ENCODE peak calls at places on chromosomes 5 and 9, in ten cellular contexts. F is A549, N is transverse colon, X is ovary, A is suprapubic skin, R is sigmoid colon, H is SK-N-SH, J is stomach, U is tibial nerve, I is upper lobe of left lung. W is an unnamed sample.

GRCh38 chr5:155872801-155873200 is 454.2 kb upstream of the SGCD start:
- DNase-seq in R (no peak), F (no peak), U (no peak), J (no peak), X (no peak), I (no peak), N (no peak), A (no peak), H (no peak), W (no peak)

GRCh38 chr9:119375892-119376291 is 6.7 kb upstream of the BRINP1 start:
- DNase-seq in X (no peak), J (no peak), N (peak; percentile 9), U (no peak), F (peak; percentile 10), R (no peak), A (no peak), I (no peak), H (peak; percentile 32), W (peak; percentile 78)

GRCh38 chr5:123000731-123001130 is 35.8 kb downstream of the PPIC start:
- DNase-seq in J (no peak), A (no peak), H (no peak), I (no peak), N (no peak), R (no peak), X (no peak), F (no peak), U (no peak), W (no peak)

GRCh38 chr5:68431601-68432337 is 216.2 kb downstream of the PIK3R1 start:
- DNase-seq in X (no peak), N (no peak), H (no peak), U (no peak), J (no peak), A (no peak), I (no peak), F (no peak), R (no peak), W (no peak)

GRCh38 chr5:91367908-91368648 is 15.0 kb downstream of the ARRDC3 start:
- DNase-seq in R (no peak), N (no peak), J (no peak), A (no peak), U (no peak), I (no peak), F (no peak), H (no peak), X (no peak), W (peak; percentile 53)

GRCh38 chr9:132090771-132091170 is 11.1 kb upstream of the MED27 start:
- DNase-seq in N (no peak), A (no peak), J (no peak), F (no peak), I (no peak), H (no peak), R (no peak), X (no peak), U (no peak), W (no peak)

GRCh38 chr5:68233075-68233474 is 17.5 kb downstream of the PIK3R1 start:
- DNase-seq in U (no peak), X (no peak), H (peak; percentile 38), R (no peak), N (no peak), J (no peak), F (no peak), I (no peak), A (no peak), W (no peak)

GRCh38 chr5:119655081-119655480 is 25.7 kb downstream of the FAM170A start:
- DNase-seq in R (no peak), N (no peak), H (no peak), U (no peak), A (no peak), X (no peak), I (no peak), F (no peak), J (no peak), W (no peak)

GRCh38 chr9:107481035-107481434 is 8.5 kb downstream of the KLF4 start:
- DNase-seq in U (no peak), A (no peak), H (no peak), R (no peak), J (no peak), X (no peak), I (no peak), F (peak; percentile 32), N (no peak), W (no peak)

GRCh38 chr9:107486674-107487520 is 2.7 kb downstream of the KLF4 start:
- DNase-seq in I (no peak), J (peak; percentile 27), A (peak; percentile 80), N (peak; percentile 28), F (no peak), R (peak; percentile 69), H (no peak), U (no peak), X (peak; percentile 47), W (no peak)

GRCh38 chr9:107484117-107484723 is 5.3 kb downstream of the KLF4 start:
- DNase-seq in A (no peak), H (peak; percentile 52), U (peak; percentile 60), R (no peak), F (peak; percentile 51), X (no peak), J (no peak), N (peak; percentile 33), I (no peak), W (no peak)

GRCh38 chr9:107485451-107486043 is 4.0 kb downstream of the KLF4 start:
- DNase-seq in H (no peak), F (no peak), J (no peak), R (no peak), I (no peak), A (no peak), N (no peak), U (no peak), X (peak; percentile 52), W (no peak)

GRCh38 chr9:107483666-107484065 is 5.9 kb downstream of the KLF4 start:
- DNase-seq in A (no peak), I (no peak), F (no peak), R (no peak), U (no peak), J (no peak), N (no peak), H (no peak), X (no peak), W (no peak)
- TF ChIP-seq EP300 in A (no peak), I (no peak), F (no peak), R (no peak), U (no peak), J (no peak), N (no peak), H (no peak), X (no peak), W (no peak)

GRCh38 chr9:94861589-94862241 is 135.2 kb downstream of the AOPEP start:
- DNase-seq in A (no peak), R (no peak), J (no peak), N (no peak), U (peak; percentile 70), F (no peak), X (no peak), I (no peak), H (no peak), W (no peak)

GRCh38 chr9:94859226-94859625 is 132.7 kb downstream of the AOPEP start:
- DNase-seq in J (no peak), I (no peak), N (no peak), R (no peak), U (no peak), H (no peak), F (no peak), A (no peak), X (no peak), W (no peak)

GRCh38 chr9:94862242-94862610 is 135.7 kb downstream of the AOPEP start:
- DNase-seq in I (no peak), R (no peak), X (no peak), N (no peak), F (no peak), J (no peak), H (no peak), U (no peak), A (no peak), W (no peak)

GRCh38 chr9:94859891-94860290 is 133.4 kb downstream of the AOPEP start:
- DNase-seq in F (no peak), H (no peak), X (no peak), U (no peak), N (no peak), R (no peak), J (no peak), I (no peak), A (no peak), W (no peak)

GRCh38 chr9:94860678-94861588 is 134.4 kb downstream of the AOPEP start:
- DNase-seq in U (no peak), I (no peak), N (peak; percentile 59), X (no peak), F (no peak), H (no peak), R (no peak), J (peak; percentile 34), A (no peak), W (no peak)
- H3K4me3 ChIP-seq in U (no peak overlapping the region), I (no peak overlapping the region), N (no peak overlapping the region), X (no peak overlapping the region), F (no peak overlapping the region), H (no peak overlapping the region), R (no peak overlapping the region), J (no peak overlapping the region), A (no peak overlapping the region), W (no peak overlapping the region)

GRCh38 chr9:4741365-4742031 is 496 bp upstream of the AK3 start:
- DNase-seq in N (peak; percentile 55), X (peak; percentile 66), U (no peak), F (peak; percentile 32), H (no peak), A (peak; percentile 79), J (peak; percentile 52), I (no peak), R (peak; percentile 74), W (no peak)

GRCh38 chr9:4742246-4742645 is 1.2 kb upstream of the AK3 start:
- DNase-seq in N (no peak), A (no peak), X (no peak), J (no peak), I (no peak), F (no peak), H (no peak), U (no peak), R (no peak), W (no peak)

GRCh38 chr9:4740373-4740622 is 704 bp downstream of the AK3 start:
- DNase-seq in H (no peak), R (no peak), U (no peak), X (no peak), A (no peak), N (no peak), F (no peak), I (no peak), J (no peak), W (no peak)

GRCh38 chr9:4739587-4740372 is 1.2 kb downstream of the AK3 start:
- DNase-seq in H (peak; percentile 25), J (peak; percentile 41), F (no peak), U (no peak), R (no peak), X (no peak), N (peak; percentile 39), A (no peak), I (peak; percentile 47), W (no peak)

GRCh38 chr9:4740623-4741364 is at the start of gene AK3:
- DNase-seq in H (peak; percentile 99), I (peak; percentile 96), R (peak; percentile 95), U (peak; percentile 66), X (peak; percentile 89), F (peak; percentile 89), J (peak; percentile 90), A (peak; percentile 90), N (peak; percentile 93), W (peak; percentile 93)
- TF ChIP-seq EP300 in H (no peak), I (no peak), R (no peak), U (peak; percentile 78), X (no peak), F (no peak), J (no peak), A (no peak), N (no peak), W (no peak)

DNA sequence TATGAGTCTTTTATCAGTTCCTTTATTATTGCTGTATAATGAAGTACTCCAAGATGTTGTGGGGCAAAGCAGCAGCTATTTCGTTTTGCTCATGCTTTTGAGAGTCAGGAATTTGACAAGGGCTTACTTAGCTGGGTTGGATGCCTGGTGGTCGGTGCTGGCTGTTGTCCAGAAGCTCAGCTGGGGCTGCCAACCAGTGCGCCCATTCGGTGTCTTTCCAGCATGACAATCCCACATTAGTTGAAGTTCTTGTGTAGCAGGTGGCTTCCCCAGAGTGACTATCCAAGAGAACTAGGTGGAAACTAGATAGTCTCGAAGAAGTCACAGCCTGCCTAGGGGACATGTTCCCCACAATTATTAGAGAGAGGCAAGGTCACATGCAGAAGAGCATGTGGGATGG is 3.4 kb upstream of the FLT4 start:
- DNase-seq in I (no peak), X (no peak), U (no peak), R (no peak), J (no peak), F (no peak), A (no peak), N (no peak), H (no peak), W (no peak)
- H3K4me3 ChIP-seq in I (no peak overlapping the region), X (no peak overlapping the region), U (no peak overlapping the region), R (no peak overlapping the region), J (no peak overlapping the region), F (no peak overlapping the region), A (no peak overlapping the region), N (no peak overlapping the region), H (no peak overlapping the region), W (no peak overlapping the region)